ENCODE peak calls at places on chromosomes 1 and 21, in eight cellular contexts. P, W, K, B, A, C, V and X are unnamed samples.

GRCh38 chr1:246798606-246799496 is 74.6 kb downstream of the SCCPDH start:
- DNase-seq in P (no peak), W (peak; percentile 48), K (peak; percentile 50), B (no peak), A (no peak), C (no peak), V (no peak), X (no peak)

GRCh38 chr1:220879090-220879508 is at the start of gene HLX:
- DNase-seq in P (peak; percentile 95), W (peak; percentile 95), K (peak; percentile 97), B (peak; percentile 71), A (peak; percentile 69), C (peak; percentile 30), V (peak; percentile 85), X (peak; percentile 65)

GRCh38 chr1:6491480-6491962 is at the start of gene PLEKHG5:
- DNase-seq in P (peak; percentile 41), W (no peak), K (no peak), B (no peak), A (no peak), C (no peak), V (no peak), X (no peak)

GRCh38 chr1:220915117-220915440 is 35.8 kb downstream of the HLX start:
- DNase-seq in P (no peak), W (no peak), K (no peak), B (no peak), A (no peak), C (no peak), V (no peak), X (no peak)

GRCh38 chr1:87115317-87115885 is 201.0 kb downstream of the HS2ST1 start:
- DNase-seq in P (peak; percentile 75), W (no peak), K (no peak), B (no peak), A (no peak), C (no peak), V (peak; percentile 71), X (no peak)

GRCh38 chr1:17274186-17275170 is 25.6 kb downstream of the PADI3 start:
- DNase-seq in P (peak; percentile 57), W (no peak), K (peak; percentile 9), B (peak; percentile 32), A (peak; percentile 32), C (no peak), V (no peak), X (peak; percentile 9)

GRCh38 chr1:185556551-185556950 is 177.6 kb upstream of the HMCN1 start:
- DNase-seq in P (no peak), W (no peak), K (no peak), B (no peak), A (no peak), C (no peak), V (no peak), X (no peak)

GRCh38 chr1:191498318-191498717 is 659.9 kb upstream of the RGS18 start:
- DNase-seq in P (peak; percentile 14), W (no peak), K (no peak), B (no peak), A (no peak), C (no peak), V (no peak), X (no peak)

GRCh38 chr1:233242827-233243483 is 52.6 kb downstream of the PCNX2 start:
- DNase-seq in P (no peak), W (no peak), K (no peak), B (no peak), A (no peak), C (no peak), V (no peak), X (no peak)

GRCh38 chr21:36693144-36694040 is 5.5 kb upstream of the SIM2 start:
- DNase-seq in P (no peak), W (no peak), K (no peak), B (no peak), A (no peak), C (no peak), V (no peak), X (no peak)

GRCh38 chr1:58927722-58928085 is 143.9 kb upstream of the JUN start:
- DNase-seq in P (no peak), W (no peak), K (no peak), B (no peak), A (no peak), C (no peak), V (no peak), X (peak; percentile 63)

GRCh38 chr1:151806170-151806569 is 951 bp upstream of the LINGO4 start:
- DNase-seq in P (no peak), W (peak; percentile 57), K (no peak), B (no peak), A (no peak), C (no peak), V (no peak), X (no peak)

GRCh38 chr1:237859014-237859413 is 31.7 kb downstream of the ZP4 start:
- DNase-seq in P (no peak), W (no peak), K (no peak), B (no peak), A (no peak), C (no peak), V (no peak), X (no peak)

GRCh38 chr1:67415041-67415440 is 15.2 kb downstream of the SERBP1 start:
- DNase-seq in P (no peak), W (no peak), K (no peak), B (no peak), A (no peak), C (no peak), V (no peak), X (no peak)
- H3K36me3 ChIP-seq in P (peaks cover 72% of the 10 kb centered on the region), W (peaks cover 82% of the 10 kb centered on the region), K (peaks cover 2% of the 10 kb centered on the region), B (peaks cover 91% of the 10 kb centered on the region), A (peaks cover 60% of the 10 kb centered on the region), C (peaks cover 67% of the 10 kb centered on the region), V (peaks cover 8% of the 10 kb centered on the region), X (peaks cover 43% of the 10 kb centered on the region)

GRCh38 chr1:168394858-168395257 is 114.2 kb downstream of the TBX19 start:
- DNase-seq in P (no peak), W (no peak), K (no peak), B (no peak), A (no peak), C (no peak), V (no peak), X (no peak)
- H3K36me3 ChIP-seq in P (no peaks in the 10 kb centered on the region), W (no peaks in the 10 kb centered on the region), K (no peaks in the 10 kb centered on the region), B (no peaks in the 10 kb centered on the region), A (no peaks in the 10 kb centered on the region), C (no peaks in the 10 kb centered on the region), V (no peaks in the 10 kb centered on the region), X (no peaks in the 10 kb centered on the region)

DNA sequence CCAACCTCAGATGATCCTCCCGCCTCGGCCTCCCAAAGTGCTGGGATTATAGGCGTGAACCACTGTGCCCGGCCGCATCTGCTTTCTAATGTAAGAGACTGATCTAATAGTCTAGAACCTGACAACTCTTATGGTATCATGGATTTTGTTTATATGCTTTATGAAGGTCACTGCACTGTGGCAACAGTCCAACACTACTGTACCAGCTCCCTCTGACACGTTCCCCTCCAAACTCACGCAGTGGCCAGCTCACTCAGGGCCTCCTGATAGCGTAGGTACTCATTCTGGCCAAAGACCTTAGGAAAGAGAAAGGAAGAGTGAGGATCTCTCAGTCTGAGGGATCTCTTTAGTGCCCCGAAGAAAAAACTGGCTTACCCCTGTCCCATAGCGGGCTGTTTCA is 6.0 kb upstream of the CFAP141 start:
- DNase-seq in P (no peak), W (no peak), K (no peak), B (no peak), A (no peak), C (no peak), V (no peak), X (no peak)
- H3K36me3 ChIP-seq in P (peaks cover 53% of the 10 kb centered on the region), W (peaks cover 85% of the 10 kb centered on the region), K (peaks cover 7% of the 10 kb centered on the region), B (peaks cover 86% of the 10 kb centered on the region), A (peaks cover 63% of the 10 kb centered on the region), C (peaks cover 8% of the 10 kb centered on the region), V (peaks cover 39% of the 10 kb centered on the region), X (peaks cover 62% of the 10 kb centered on the region)

DNA sequence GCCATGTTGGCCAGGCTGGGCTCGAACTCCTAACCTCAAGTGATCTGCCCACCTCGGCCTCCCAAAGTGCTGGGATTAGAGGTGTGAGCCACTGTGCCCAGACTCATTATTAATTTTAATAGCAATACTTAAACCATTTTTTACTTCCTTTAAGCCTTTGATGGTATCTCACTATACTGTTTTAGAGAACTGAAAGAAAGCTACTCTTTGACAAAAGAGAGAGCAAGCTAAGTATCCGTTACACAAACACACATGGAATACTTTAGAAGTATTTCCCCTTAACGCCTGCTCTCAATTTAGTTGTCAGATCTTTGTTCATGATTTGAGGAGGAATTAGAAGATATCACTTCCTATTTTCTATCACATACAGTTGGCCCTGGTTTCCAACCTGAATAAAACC is 189.4 kb downstream of the COP1 start:
- DNase-seq in P (no peak), W (no peak), K (no peak), B (no peak), A (no peak), C (no peak), V (no peak), X (no peak)
- H3K36me3 ChIP-seq in P (no peaks in the 10 kb centered on the region), W (peaks cover 19% of the 10 kb centered on the region), K (peaks cover 2% of the 10 kb centered on the region), B (peaks cover 4% of the 10 kb centered on the region), A (no peaks in the 10 kb centered on the region), C (no peaks in the 10 kb centered on the region), V (peaks cover 3% of the 10 kb centered on the region), X (peaks cover 1% of the 10 kb centered on the region)